ENCODE peak calls at places on chromosomes 3 and 15, in eight cellular contexts. S, M, W, X, T, G, O and Q are unnamed samples.

GRCh38 chr3:134291300-134292254 is 40.9 kb upstream of the RYK start:
- DNase-seq in S (no peak), M (no peak), W (peak; percentile 80), X (no peak), T (no peak), G (no peak), O (no peak), Q (no peak)

GRCh38 chr3:197226179-197226578 is 72.2 kb downstream of the DLG1 start:
- DNase-seq in S (no peak), M (no peak), W (no peak), X (no peak), T (no peak), G (no peak), O (no peak), Q (peak; percentile 64)

GRCh38 chr3:176351408-176351807 is 845.9 kb downstream of the TBL1XR1 start:
- DNase-seq in S (no peak), M (no peak), W (peak; percentile 42), X (no peak), T (no peak), G (no peak), O (no peak), Q (no peak)

GRCh38 chr15:55319537-55320325 is 709 bp downstream of the PIGB start:
- DNase-seq in S (no peak), M (no peak), W (peak; percentile 11), X (no peak), T (peak; percentile 57), G (peak; percentile 79), O (no peak), Q (peak; percentile 79)

GRCh38 chr15:78390823-78391222 is 47.2 kb upstream of the IREB2 start:
- DNase-seq in S (no peak), M (no peak), W (peak; percentile 84), X (no peak), T (no peak), G (no peak), O (no peak), Q (no peak)

GRCh38 chr3:125058529-125058928 is 2.7 kb upstream of the HEG1 start:
- DNase-seq in S (no peak), M (no peak), W (no peak), X (no peak), T (no peak), G (no peak), O (no peak), Q (no peak)

GRCh38 chr3:141407043-141407442 is 38.7 kb downstream of the ZBTB38 start:
- DNase-seq in S (no peak), M (no peak), W (peak; percentile 94), X (peak; percentile 31), T (no peak), G (no peak), O (no peak), Q (no peak)

GRCh38 chr3:156751461-156752025 is 74.6 kb upstream of the LEKR1 start:
- DNase-seq in S (no peak), M (no peak), W (peak; percentile 98), X (peak; percentile 23), T (no peak), G (no peak), O (no peak), Q (no peak)

GRCh38 chr15:89293012-89293411 is 41.6 kb downstream of the POLG start:
- DNase-seq in S (no peak), M (no peak), W (no peak), X (no peak), T (no peak), G (no peak), O (no peak), Q (no peak)

GRCh38 chr3:130341388-130341787 is 4.1 kb upstream of the COL6A5 start:
- DNase-seq in S (no peak), M (no peak), W (no peak), X (no peak), T (no peak), G (no peak), O (no peak), Q (no peak)

GRCh38 chr3:87461443-87461842 is 185.1 kb upstream of the POU1F1 start:
- DNase-seq in S (no peak), M (no peak), W (no peak), X (no peak), T (no peak), G (no peak), O (no peak), Q (no peak)

GRCh38 chr3:150216041-150216811 is 191.9 kb upstream of the TSC22D2 start:
- DNase-seq in S (no peak), M (no peak), W (no peak), X (peak; percentile 59), T (no peak), G (no peak), O (no peak), Q (peak; percentile 63)

GRCh38 chr3:108420926-108421325 is 89.5 kb downstream of the MYH15 start:
- DNase-seq in S (no peak), M (no peak), W (peak; percentile 30), X (peak; percentile 57), T (no peak), G (no peak), O (no peak), Q (no peak)

GRCh38 chr15:37824717-37825382 is 109.6 kb upstream of the TMCO5A start:
- DNase-seq in S (peak; percentile 0), M (no peak), W (peak; percentile 78), X (peak; percentile 70), T (no peak), G (peak; percentile 1), O (no peak), Q (no peak)

GRCh38 chr3:197335428-197336132 is 37.2 kb upstream of the DLG1 start:
- DNase-seq in S (no peak), M (no peak), W (no peak), X (no peak), T (no peak), G (no peak), O (no peak), Q (no peak)

GRCh38 chr15:41774062-41774872 is at the start of gene MAPKBP1:
- DNase-seq in S (peak; percentile 96), M (peak; percentile 97), W (peak; percentile 96), X (peak; percentile 97), T (peak; percentile 97), G (peak; percentile 99), O (peak; percentile 92), Q (peak; percentile 99)

GRCh38 chr3:136862611-136862951 is 573 bp downstream of the NCK1 start:
- DNase-seq in S (no peak), M (peak; percentile 30), W (peak; percentile 17), X (no peak), T (peak; percentile 64), G (peak; percentile 73), O (peak; percentile 5), Q (peak; percentile 80)

GRCh38 chr3:186166036-186166435 is 57.1 kb upstream of the ETV5 start:
- DNase-seq in S (no peak), M (no peak), W (no peak), X (no peak), T (no peak), G (no peak), O (no peak), Q (no peak)

GRCh38 chr15:63107895-63108546 is 13.6 kb upstream of the LACTB start:
- DNase-seq in S (no peak), M (no peak), W (peak; percentile 100), X (peak; percentile 91), T (no peak), G (no peak), O (no peak), Q (no peak)

GRCh38 chr3:190172751-190173150 is 52.1 kb upstream of the P3H2 start:
- DNase-seq in S (no peak), M (no peak), W (no peak), X (no peak), T (no peak), G (no peak), O (no peak), Q (no peak)

GRCh38 chr3:98784666-98785600 is 21.8 kb downstream of the ST3GAL6 start:
- DNase-seq in S (no peak), M (no peak), W (peak; percentile 57), X (no peak), T (no peak), G (no peak), O (no peak), Q (no peak)

GRCh38 chr3:185737740-185738680 is 86.8 kb downstream of the IGF2BP2 start:
- DNase-seq in S (no peak), M (no peak), W (no peak), X (no peak), T (no peak), G (no peak), O (no peak), Q (no peak)

GRCh38 chr3:112653881-112654300 is 12.9 kb upstream of the CCDC80 start:
- DNase-seq in S (no peak), M (no peak), W (peak; percentile 69), X (peak; percentile 54), T (no peak), G (no peak), O (no peak), Q (no peak)

GRCh38 chr3:114518409-114518808 is 224.6 kb downstream of the TIGIT start:
- DNase-seq in S (no peak), M (no peak), W (no peak), X (no peak), T (no peak), G (no peak), O (no peak), Q (no peak)

GRCh38 chr3:106277731-106278130 is 408.9 kb upstream of the CBLB start:
- DNase-seq in S (no peak), M (no peak), W (no peak), X (no peak), T (no peak), G (no peak), O (no peak), Q (no peak)

GRCh38 chr3:173275740-173276139 is 121.8 kb upstream of the NLGN1 start:
- DNase-seq in S (peak; percentile 29), M (no peak), W (no peak), X (no peak), T (peak; percentile 13), G (peak; percentile 38), O (no peak), Q (peak; percentile 65)

GRCh38 chr3:127689266-127689860 is 16.6 kb downstream of the ABTB1 start:
- DNase-seq in S (no peak), M (no peak), W (no peak), X (no peak), T (no peak), G (no peak), O (no peak), Q (no peak)

GRCh38 chr3:194077602-194078001 is 58.3 kb upstream of the HES1 start:
- DNase-seq in S (no peak), M (no peak), W (no peak), X (no peak), T (no peak), G (no peak), O (no peak), Q (no peak)

GRCh38 chr3:47163990-47164848 is at the start of gene SETD2:
- DNase-seq in S (peak; percentile 80), M (peak; percentile 82), W (peak; percentile 82), X (peak; percentile 73), T (peak; percentile 93), G (peak; percentile 95), O (peak; percentile 70), Q (peak; percentile 95)

GRCh38 chr15:29968099-29968892 is 114.5 kb upstream of the GOLGA8J start:
- DNase-seq in S (no peak), M (no peak), W (no peak), X (no peak), T (no peak), G (no peak), O (no peak), Q (no peak)

GRCh38 chr3:69082805-69083204 is 1.9 kb upstream of the ARL6IP5 start:
- DNase-seq in S (peak; percentile 28), M (peak; percentile 51), W (peak; percentile 60), X (no peak), T (peak; percentile 62), G (peak; percentile 94), O (peak; percentile 60), Q (peak; percentile 87)

GRCh38 chr3:187811580-187812250 is 66.4 kb upstream of the BCL6 start:
- DNase-seq in S (no peak), M (no peak), W (peak; percentile 51), X (peak; percentile 17), T (no peak), G (no peak), O (no peak), Q (no peak)